ENCODE peak calls at places on chromosomes 5 and 9, in ten cellular contexts. One of them, this sample, is unnamed.

GRCh38 chr5:1545798-1546355 is 22.1 kb upstream of the LPCAT1 start:
- DNase-seq in naive thymus-derived CD8-positive, alpha-beta T cell: no peak
- DNase-seq in HCT116: no peak
- DNase-seq in EL: no peak
- DNase-seq in Right ventricle myocardium superior: no peak
- DNase-seq in kidney: no peak
- DNase-seq in head of caudate nucleus: no peak
- DNase-seq in HFFc6: no peak
- DNase-seq in Kasumi-1: no peak
- DNase-seq in germinal center: no peak
- DNase-seq in this sample: no peak

GRCh38 chr5:143401846-143402463 is 1.5 kb downstream of the NR3C1 start:
- DNase-seq in naive thymus-derived CD8-positive, alpha-beta T cell: no peak
- DNase-seq in HCT116: no peak
- DNase-seq in EL: no peak
- DNase-seq in Right ventricle myocardium superior: no peak
- DNase-seq in kidney: no peak
- DNase-seq in head of caudate nucleus: no peak
- DNase-seq in HFFc6: no peak
- DNase-seq in Kasumi-1: peak
- DNase-seq in germinal center: no peak
- DNase-seq in this sample: peak

GRCh38 chr9:122954253-122954691 is 13.5 kb downstream of the RABGAP1 start:
- DNase-seq in naive thymus-derived CD8-positive, alpha-beta T cell: no peak
- DNase-seq in HCT116: no peak
- DNase-seq in EL: peak
- DNase-seq in Right ventricle myocardium superior: no peak
- DNase-seq in kidney: no peak
- DNase-seq in head of caudate nucleus: no peak
- DNase-seq in HFFc6: peak
- DNase-seq in Kasumi-1: no peak
- DNase-seq in germinal center: no peak
- DNase-seq in this sample: no peak

GRCh38 chr5:139369181-139369580 is 13.9 kb downstream of the SLC23A1 start:
- DNase-seq in naive thymus-derived CD8-positive, alpha-beta T cell: no peak
- DNase-seq in HCT116: no peak
- DNase-seq in EL: no peak
- DNase-seq in Right ventricle myocardium superior: no peak
- DNase-seq in kidney: no peak
- DNase-seq in head of caudate nucleus: no peak
- DNase-seq in HFFc6: peak
- DNase-seq in Kasumi-1: no peak
- DNase-seq in germinal center: no peak
- DNase-seq in this sample: no peak

GRCh38 chr9:92097997-92098482 is 17.2 kb downstream of the SPTLC1 start:
- DNase-seq in naive thymus-derived CD8-positive, alpha-beta T cell: peak
- DNase-seq in HCT116: peak
- DNase-seq in EL: no peak
- DNase-seq in Right ventricle myocardium superior: peak
- DNase-seq in kidney: peak
- DNase-seq in head of caudate nucleus: peak
- DNase-seq in HFFc6: no peak
- DNase-seq in Kasumi-1: no peak
- DNase-seq in germinal center: no peak
- DNase-seq in this sample: peak

GRCh38 chr9:16180546-16180945 is 627.7 kb downstream of the CCDC171 start:
- DNase-seq in naive thymus-derived CD8-positive, alpha-beta T cell: no peak
- DNase-seq in HCT116: no peak
- DNase-seq in EL: peak
- DNase-seq in Right ventricle myocardium superior: no peak
- DNase-seq in kidney: no peak
- DNase-seq in head of caudate nucleus: no peak
- DNase-seq in HFFc6: peak
- DNase-seq in Kasumi-1: no peak
- DNase-seq in germinal center: no peak
- DNase-seq in this sample: no peak

GRCh38 chr5:1553642-1554409 is 30.1 kb upstream of the LPCAT1 start:
- DNase-seq in naive thymus-derived CD8-positive, alpha-beta T cell: no peak
- DNase-seq in HCT116: no peak
- DNase-seq in EL: no peak
- DNase-seq in Right ventricle myocardium superior: no peak
- DNase-seq in kidney: no peak
- DNase-seq in head of caudate nucleus: no peak
- DNase-seq in HFFc6: no peak
- DNase-seq in Kasumi-1: no peak
- DNase-seq in germinal center: no peak
- DNase-seq in this sample: no peak

GRCh38 chr5:151740336-151740942 is 18.0 kb downstream of the ATOX1 start:
- DNase-seq in naive thymus-derived CD8-positive, alpha-beta T cell: peak
- DNase-seq in HCT116: no peak
- DNase-seq in EL: peak
- DNase-seq in Right ventricle myocardium superior: peak
- DNase-seq in kidney: peak
- DNase-seq in head of caudate nucleus: peak
- DNase-seq in HFFc6: peak
- DNase-seq in Kasumi-1: peak
- DNase-seq in germinal center: peak
- DNase-seq in this sample: peak

GRCh38 chr5:132334812-132335211 is 34.7 kb upstream of the SLC22A5 start:
- DNase-seq in naive thymus-derived CD8-positive, alpha-beta T cell: no peak
- DNase-seq in HCT116: peak
- DNase-seq in EL: no peak
- DNase-seq in Right ventricle myocardium superior: no peak
- DNase-seq in kidney: no peak
- DNase-seq in head of caudate nucleus: no peak
- DNase-seq in HFFc6: no peak
- DNase-seq in Kasumi-1: no peak
- DNase-seq in germinal center: peak
- DNase-seq in this sample: peak

GRCh38 chr9:127277770-127278169 is 13.2 kb downstream of the GARNL3 start:
- DNase-seq in naive thymus-derived CD8-positive, alpha-beta T cell: no peak
- DNase-seq in HCT116: no peak
- DNase-seq in EL: no peak
- DNase-seq in Right ventricle myocardium superior: no peak
- DNase-seq in kidney: no peak
- DNase-seq in head of caudate nucleus: no peak
- DNase-seq in HFFc6: no peak
- DNase-seq in Kasumi-1: no peak
- DNase-seq in germinal center: no peak
- DNase-seq in this sample: no peak

GRCh38 chr9:97491216-97491999 is 10.1 kb upstream of the TMOD1 start:
- DNase-seq in naive thymus-derived CD8-positive, alpha-beta T cell: no peak
- DNase-seq in HCT116: no peak
- DNase-seq in EL: no peak
- DNase-seq in Right ventricle myocardium superior: no peak
- DNase-seq in kidney: no peak
- DNase-seq in head of caudate nucleus: no peak
- DNase-seq in HFFc6: no peak
- DNase-seq in Kasumi-1: no peak
- DNase-seq in germinal center: no peak
- DNase-seq in this sample: no peak

GRCh38 chr9:2039294-2040180 is 24.4 kb downstream of the SMARCA2 start:
- DNase-seq in naive thymus-derived CD8-positive, alpha-beta T cell: no peak
- DNase-seq in HCT116: no peak
- DNase-seq in EL: no peak
- DNase-seq in Right ventricle myocardium superior: peak
- DNase-seq in kidney: no peak
- DNase-seq in head of caudate nucleus: no peak
- DNase-seq in HFFc6: no peak
- DNase-seq in Kasumi-1: no peak
- DNase-seq in germinal center: no peak
- DNase-seq in this sample: no peak

GRCh38 chr9:109354190-109354589 is 33.3 kb upstream of the EPB41L4B start:
- DNase-seq in naive thymus-derived CD8-positive, alpha-beta T cell: no peak
- DNase-seq in HCT116: no peak
- DNase-seq in EL: no peak
- DNase-seq in Right ventricle myocardium superior: no peak
- DNase-seq in kidney: no peak
- DNase-seq in head of caudate nucleus: no peak
- DNase-seq in HFFc6: no peak
- DNase-seq in Kasumi-1: no peak
- DNase-seq in germinal center: no peak
- DNase-seq in this sample: no peak

GRCh38 chr9:23375511-23375910 is 450.5 kb downstream of the ELAVL2 start:
- DNase-seq in naive thymus-derived CD8-positive, alpha-beta T cell: no peak
- DNase-seq in HCT116: no peak
- DNase-seq in EL: no peak
- DNase-seq in Right ventricle myocardium superior: no peak
- DNase-seq in kidney: no peak
- DNase-seq in head of caudate nucleus: no peak
- DNase-seq in HFFc6: no peak
- DNase-seq in Kasumi-1: no peak
- DNase-seq in germinal center: no peak
- DNase-seq in this sample: no peak

GRCh38 chr9:71911061-71911907 is at the start of the genes ABHD17B and C9orf85:
- DNase-seq in naive thymus-derived CD8-positive, alpha-beta T cell: peak
- DNase-seq in HCT116: peak
- DNase-seq in EL: peak
- DNase-seq in Right ventricle myocardium superior: peak
- DNase-seq in kidney: peak
- DNase-seq in head of caudate nucleus: peak
- DNase-seq in HFFc6: peak
- DNase-seq in Kasumi-1: peak
- DNase-seq in germinal center: peak
- DNase-seq in this sample: peak

GRCh38 chr5:15579193-15579990 is 79.4 kb downstream of the FBXL7 start:
- DNase-seq in naive thymus-derived CD8-positive, alpha-beta T cell: no peak
- DNase-seq in HCT116: no peak
- DNase-seq in EL: no peak
- DNase-seq in Right ventricle myocardium superior: no peak
- DNase-seq in kidney: no peak
- DNase-seq in head of caudate nucleus: no peak
- DNase-seq in HFFc6: no peak
- DNase-seq in Kasumi-1: no peak
- DNase-seq in germinal center: no peak
- DNase-seq in this sample: no peak

GRCh38 chr9:80222466-80223169 is 650.9 kb downstream of the TLE4 start:
- DNase-seq in naive thymus-derived CD8-positive, alpha-beta T cell: no peak
- DNase-seq in HCT116: no peak
- DNase-seq in EL: no peak
- DNase-seq in Right ventricle myocardium superior: no peak
- DNase-seq in kidney: no peak
- DNase-seq in head of caudate nucleus: no peak
- DNase-seq in HFFc6: no peak
- DNase-seq in Kasumi-1: no peak
- DNase-seq in germinal center: no peak
- DNase-seq in this sample: no peak

GRCh38 chr5:425714-426113 is 17.3 kb upstream of the EXOC3 start:
- DNase-seq in naive thymus-derived CD8-positive, alpha-beta T cell: no peak
- DNase-seq in HCT116: no peak
- DNase-seq in EL: no peak
- DNase-seq in Right ventricle myocardium superior: no peak
- DNase-seq in kidney: no peak
- DNase-seq in head of caudate nucleus: peak
- DNase-seq in HFFc6: no peak
- DNase-seq in Kasumi-1: peak
- DNase-seq in germinal center: no peak
- DNase-seq in this sample: no peak

GRCh38 chr5:96957125-96958041 is 21.5 kb downstream of the LNPEP start:
- DNase-seq in naive thymus-derived CD8-positive, alpha-beta T cell: no peak
- DNase-seq in HCT116: no peak
- DNase-seq in EL: no peak
- DNase-seq in Right ventricle myocardium superior: no peak
- DNase-seq in kidney: no peak
- DNase-seq in head of caudate nucleus: no peak
- DNase-seq in HFFc6: no peak
- DNase-seq in Kasumi-1: no peak
- DNase-seq in germinal center: no peak
- DNase-seq in this sample: no peak

GRCh38 chr5:14457475-14457874 is 124.1 kb upstream of the OTULINL start:
- DNase-seq in naive thymus-derived CD8-positive, alpha-beta T cell: no peak
- DNase-seq in HCT116: no peak
- DNase-seq in EL: no peak
- DNase-seq in Right ventricle myocardium superior: no peak
- DNase-seq in kidney: no peak
- DNase-seq in head of caudate nucleus: no peak
- DNase-seq in HFFc6: no peak
- DNase-seq in Kasumi-1: no peak
- DNase-seq in germinal center: no peak
- DNase-seq in this sample: no peak

GRCh38 chr5:39469173-39469572 is 44.4 kb upstream of the DAB2 start:
- DNase-seq in naive thymus-derived CD8-positive, alpha-beta T cell: no peak
- DNase-seq in HCT116: no peak
- DNase-seq in EL: no peak
- DNase-seq in Right ventricle myocardium superior: no peak
- DNase-seq in kidney: no peak
- DNase-seq in head of caudate nucleus: no peak
- DNase-seq in HFFc6: no peak
- DNase-seq in Kasumi-1: peak
- DNase-seq in germinal center: no peak
- DNase-seq in this sample: no peak

GRCh38 chr5:850511-851006 is at the start of gene ZDHHC11:
- DNase-seq in naive thymus-derived CD8-positive, alpha-beta T cell: no peak
- DNase-seq in HCT116: no peak
- DNase-seq in EL: no peak
- DNase-seq in Right ventricle myocardium superior: peak
- DNase-seq in kidney: peak
- DNase-seq in head of caudate nucleus: no peak
- DNase-seq in HFFc6: no peak
- DNase-seq in Kasumi-1: no peak
- DNase-seq in germinal center: no peak
- DNase-seq in this sample: no peak